ENCODE peak calls at places on chromosomes 3 and 15, in six cellular contexts. V is fibroblast of lung, S is dorsolateral prefrontal cortex, F is H1, A is A549, W is mammary epithelial cell. Y is an unnamed sample.

GRCh38 chr15:88649753-88650551 is 11.1 kb downstream of the ISG20 start:
- DNase-seq in V (no peak), S (no peak), F (peak; percentile 50), A (no peak), W (no peak), Y (no peak)

GRCh38 chr15:39298563-39298962 is 282.3 kb upstream of the THBS1 start:
- DNase-seq in V (no peak), S (no peak), F (no peak), A (no peak), W (no peak), Y (no peak)

GRCh38 chr3:170716172-170716800 is 130.4 kb upstream of the SLC7A14 start:
- DNase-seq in V (no peak), S (no peak), F (no peak), A (no peak), W (no peak), Y (no peak)

GRCh38 chr3:61414456-61414855 is 146.9 kb upstream of the PTPRG start:
- DNase-seq in V (no peak), S (no peak), F (no peak), A (no peak), W (no peak), Y (no peak)

GRCh38 chr3:125375950-125376679 is 990 bp upstream of the ZNF148 start:
- DNase-seq in V (no peak), S (no peak), F (no peak), A (peak; percentile 21), W (peak; percentile 53), Y (no peak)

GRCh38 chr3:21330293-21330692 is 420.7 kb downstream of the ZNF385D start:
- DNase-seq in V (peak; percentile 10), S (no peak), F (no peak), A (no peak), W (peak; percentile 58), Y (no peak)

GRCh38 chr3:13628432-13628831 is 79.5 kb downstream of the FBLN2 start:
- DNase-seq in V (no peak), S (no peak), F (no peak), A (no peak), W (no peak), Y (no peak)

GRCh38 chr3:40086890-40087884 is 222.3 kb upstream of the EIF1B start:
- DNase-seq in V (no peak), S (no peak), F (no peak), A (no peak), W (peak; percentile 41), Y (no peak)

GRCh38 chr15:96565266-96565665 is 234.8 kb downstream of the NR2F2 start:
- DNase-seq in V (no peak), S (no peak), F (no peak), A (no peak), W (peak; percentile 73), Y (no peak)

GRCh38 chr3:55143928-55144671 is 216.2 kb upstream of the LRTM1 start:
- DNase-seq in V (peak; percentile 92), S (no peak), F (no peak), A (no peak), W (no peak), Y (no peak)

GRCh38 chr15:57084178-57084577 is 165.7 kb downstream of the TCF12 start:
- DNase-seq in V (no peak), S (no peak), F (no peak), A (no peak), W (no peak), Y (no peak)

GRCh38 chr15:80052597-80053304 is 6.7 kb upstream of the ZFAND6 start:
- DNase-seq in V (no peak), S (no peak), F (no peak), A (no peak), W (no peak), Y (no peak)

GRCh38 chr3:186640473-186640818 is 247 bp downstream of the FETUB start:
- DNase-seq in V (peak; percentile 54), S (no peak), F (no peak), A (peak; percentile 21), W (peak; percentile 98), Y (no peak)

GRCh38 chr15:72492733-72493132 is 18.6 kb downstream of the ARIH1 start:
- DNase-seq in V (no peak), S (no peak), F (no peak), A (no peak), W (peak; percentile 4), Y (no peak)

GRCh38 chr3:69288161-69288895 is 97.6 kb downstream of the FRMD4B start:
- DNase-seq in V (peak; percentile 22), S (no peak), F (peak; percentile 68), A (no peak), W (peak; percentile 58), Y (no peak)

GRCh38 chr3:147415819-147416218 is 6.7 kb downstream of the ZIC1 start:
- DNase-seq in V (no peak), S (no peak), F (no peak), A (no peak), W (no peak), Y (no peak)

GRCh38 chr3:99365979-99366378 is 272.4 kb upstream of the COL8A1 start:
- DNase-seq in V (peak; percentile 39), S (no peak), F (no peak), A (no peak), W (no peak), Y (no peak)

GRCh38 chr15:32855942-32856341 is 138.1 kb downstream of the GREM1 start:
- DNase-seq in V (peak; percentile 100), S (no peak), F (no peak), A (peak; percentile 65), W (peak; percentile 92), Y (no peak)

GRCh38 chr3:115787818-115788217 is 164.5 kb downstream of the GAP43 start:
- DNase-seq in V (no peak), S (no peak), F (no peak), A (no peak), W (no peak), Y (no peak)
- H3K27ac ChIP-seq in V (peak overlapping the region; percentile 45), S (no peak overlapping the region), F (no peak overlapping the region), A (peak overlapping the region; percentile 92), W (peak overlapping the region; percentile 99), Y (no peak overlapping the region)

GRCh38 chr15:78067328-78068241 is 9.9 kb downstream of the TBC1D2B start:
- DNase-seq in V (peak; percentile 48), S (no peak), F (no peak), A (no peak), W (no peak), Y (no peak)

GRCh38 chr15:78064544-78064943 is 13.0 kb downstream of the TBC1D2B start:
- DNase-seq in V (peak; percentile 36), S (no peak), F (no peak), A (no peak), W (no peak), Y (no peak)

GRCh38 chr15:78063966-78064365 is 13.5 kb downstream of the TBC1D2B start:
- DNase-seq in V (no peak), S (no peak), F (no peak), A (no peak), W (no peak), Y (no peak)

GRCh38 chr15:78065284-78065872 is 12.1 kb downstream of the TBC1D2B start:
- DNase-seq in V (peak; percentile 99), S (no peak), F (no peak), A (no peak), W (peak; percentile 96), Y (peak; percentile 41)

GRCh38 chr15:78065973-78066946 is 11.3 kb downstream of the TBC1D2B start:
- DNase-seq in V (peak; percentile 84), S (no peak), F (no peak), A (no peak), W (no peak), Y (no peak)
- H3K27ac ChIP-seq in V (peak overlapping the region; percentile 98), S (peak overlapping the region; percentile 90), F (no peak overlapping the region), A (no peak overlapping the region), W (no peak overlapping the region), Y (peak overlapping the region; percentile 67)

DNA sequence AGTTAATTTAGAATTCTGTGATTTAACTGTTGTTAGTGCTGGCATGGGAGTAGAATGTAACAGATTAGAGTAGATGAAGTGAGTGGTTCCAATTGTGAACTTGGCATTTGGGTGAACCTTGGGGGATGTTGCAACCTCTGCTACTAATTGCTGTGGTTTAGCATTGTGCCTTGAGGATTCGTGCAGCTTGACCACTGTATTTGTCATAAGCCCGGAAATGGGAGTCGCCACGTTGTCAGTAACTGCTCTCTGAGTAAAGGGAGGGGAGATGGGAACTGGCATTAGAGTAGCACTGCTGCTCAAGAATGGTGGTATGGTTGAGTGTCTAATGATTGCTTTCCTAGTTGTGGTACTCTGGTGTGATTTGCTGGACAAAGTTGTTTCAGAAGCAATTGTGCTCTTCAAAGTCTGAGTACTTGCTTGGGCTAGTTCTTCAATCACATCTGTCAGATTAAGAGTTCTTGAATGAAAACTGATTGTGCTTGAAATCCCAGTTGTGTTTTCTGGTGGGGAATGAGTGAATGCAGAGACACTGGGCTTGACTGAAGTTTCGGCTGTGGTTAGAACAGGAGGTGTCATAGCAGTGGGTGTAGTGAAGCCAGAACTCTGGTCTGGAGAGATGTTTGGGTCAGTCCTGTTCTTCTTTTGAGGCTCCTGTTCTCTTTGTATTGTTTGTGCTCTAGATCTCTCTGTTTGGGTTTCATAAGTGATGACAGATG is 15.4 kb downstream of the IGSF10 start:
- DNase-seq in V (peak; percentile 91), S (no peak), F (no peak), A (no peak), W (peak; percentile 85), Y (no peak)
- H3K27ac ChIP-seq in V (no peak overlapping the region), S (no peak overlapping the region), F (no peak overlapping the region), A (no peak overlapping the region), W (no peak overlapping the region), Y (no peak overlapping the region)

GRCh38 chr3:172302176-172302575 is 146.1 kb downstream of the GHSR start:
- DNase-seq in V (no peak), S (no peak), F (no peak), A (no peak), W (no peak), Y (no peak)

GRCh38 chr3:172303941-172304558 is 144.2 kb downstream of the GHSR start:
- DNase-seq in V (no peak), S (no peak), F (no peak), A (no peak), W (no peak), Y (no peak)

GRCh38 chr3:172300862-172301261 is 147.4 kb downstream of the GHSR start:
- DNase-seq in V (no peak), S (no peak), F (no peak), A (no peak), W (no peak), Y (no peak)

GRCh38 chr3:172305552-172305951 is 142.7 kb downstream of the GHSR start:
- DNase-seq in V (peak; percentile 83), S (no peak), F (no peak), A (peak; percentile 13), W (peak; percentile 87), Y (no peak)

GRCh38 chr3:172303181-172303580 is 145.1 kb downstream of the GHSR start:
- DNase-seq in V (no peak), S (no peak), F (no peak), A (no peak), W (no peak), Y (no peak)
- H3K27ac ChIP-seq in V (no peak overlapping the region), S (no peak overlapping the region), F (no peak overlapping the region), A (no peak overlapping the region), W (no peak overlapping the region), Y (no peak overlapping the region)

GRCh38 chr15:90159213-90159612 is 41.9 kb upstream of the SEMA4B start:
- DNase-seq in V (no peak), S (no peak), F (no peak), A (no peak), W (no peak), Y (no peak)
- H3K27ac ChIP-seq in V (no peak overlapping the region), S (no peak overlapping the region), F (no peak overlapping the region), A (peak overlapping the region; percentile 94), W (no peak overlapping the region), Y (peak overlapping the region; percentile 83)

DNA sequence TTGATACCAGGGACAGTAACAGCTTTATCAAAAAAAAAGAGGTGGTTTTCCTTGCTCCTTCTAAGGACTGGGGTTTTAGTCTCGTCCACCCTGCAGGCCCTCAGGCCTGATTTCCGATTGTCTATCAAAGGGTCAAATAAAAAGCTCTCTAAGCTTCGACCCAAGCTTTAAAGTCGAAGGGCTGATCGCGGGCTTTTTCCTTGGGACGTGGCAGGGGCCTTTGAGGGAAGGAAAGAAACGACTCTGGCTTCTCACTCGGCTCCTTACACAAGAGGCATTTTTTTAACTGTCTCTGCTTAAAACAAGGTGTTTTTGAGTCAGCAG is 354 bp upstream of the KLHL24 start:
- DNase-seq in V (no peak), S (no peak), F (no peak), A (no peak), W (no peak), Y (no peak)
- H3K27ac ChIP-seq in V (peak overlapping the region; percentile 78), S (peak overlapping the region; percentile 97), F (peak overlapping the region; percentile 82), A (peak overlapping the region; percentile 85), W (peak overlapping the region; percentile 62), Y (peak overlapping the region; percentile 98)

Y was measured in substantia nigra.